ENCODE peak calls at places on chromosomes 1 and 21, in four cellular contexts. One of them, this sample, is unnamed. For H3K4me1, the result is how much of the 10 kb centered on the place peaks cover.

GRCh38 chr1:85566890-85567289 is 13.7 kb upstream of the CCN1 start:
- DNase-seq in K562: no peak
- DNase-seq in H1: no peak
- DNase-seq in GM12878: no peak
- DNase-seq in this sample: no peak

GRCh38 chr1:96536576-96536975 is 185.0 kb upstream of the PTBP2 start:
- DNase-seq in K562: no peak
- DNase-seq in H1: no peak
- DNase-seq in GM12878: no peak
- DNase-seq in this sample: no peak

GRCh38 chr1:163230827-163231226 is 28.1 kb upstream of the RGS5 start:
- DNase-seq in K562: no peak
- DNase-seq in H1: no peak
- DNase-seq in GM12878: no peak
- DNase-seq in this sample: no peak

GRCh38 chr1:178362784-178363183 is 134.0 kb downstream of the CLEC20A start:
- DNase-seq in K562: no peak
- DNase-seq in H1: no peak
- DNase-seq in GM12878: no peak
- DNase-seq in this sample: no peak

GRCh38 chr1:234533034-234533571 is 54.1 kb upstream of the TARBP1 start:
- DNase-seq in K562: no peak
- DNase-seq in H1: no peak
- DNase-seq in GM12878: no peak
- DNase-seq in this sample: no peak

GRCh38 chr21:25298512-25299491 is 308.5 kb downstream of the MRPL39 start:
- DNase-seq in K562: no peak
- DNase-seq in H1: no peak
- DNase-seq in GM12878: peak
- DNase-seq in this sample: no peak

GRCh38 chr21:43287974-43288755 is 119.4 kb downstream of the CRYAA start:
- DNase-seq in K562: no peak
- DNase-seq in H1: no peak
- DNase-seq in GM12878: no peak
- DNase-seq in this sample: no peak

GRCh38 chr1:52343982-52344381 is 22.0 kb downstream of the CC2D1B start:
- DNase-seq in K562: no peak
- DNase-seq in H1: no peak
- DNase-seq in GM12878: no peak
- DNase-seq in this sample: no peak

GRCh38 chr21:34336756-34337391 is 26.9 kb upstream of the KCNE2 start:
- DNase-seq in K562: no peak
- DNase-seq in H1: no peak
- DNase-seq in GM12878: no peak
- DNase-seq in this sample: no peak

GRCh38 chr1:29811247-29811646 is 574.9 kb downstream of the PTPRU start:
- DNase-seq in K562: peak
- DNase-seq in H1: no peak
- DNase-seq in GM12878: no peak
- DNase-seq in this sample: no peak

GRCh38 chr1:111334169-111334568 is 43.5 kb downstream of the CHIA start:
- DNase-seq in K562: peak
- DNase-seq in H1: no peak
- DNase-seq in GM12878: peak
- DNase-seq in this sample: peak

GRCh38 chr1:39576016-39576657 is 453 bp downstream of the PABPC4 start:
- DNase-seq in K562: no peak
- DNase-seq in H1: no peak
- DNase-seq in GM12878: no peak
- DNase-seq in this sample: peak

GRCh38 chr1:93817819-93818569 is 61.0 kb downstream of the DNTTIP2 start:
- DNase-seq in K562: no peak
- DNase-seq in H1: no peak
- DNase-seq in GM12878: no peak
- DNase-seq in this sample: no peak

GRCh38 chr1:66809245-66809644 is 8.2 kb upstream of the INSL5 start:
- DNase-seq in K562: no peak
- DNase-seq in H1: no peak
- DNase-seq in GM12878: no peak
- DNase-seq in this sample: no peak

GRCh38 chr1:66809736-66810326 is 8.8 kb upstream of the INSL5 start:
- DNase-seq in K562: no peak
- DNase-seq in H1: no peak
- DNase-seq in GM12878: no peak
- DNase-seq in this sample: no peak
- TF ChIP-seq CREB1 in K562: no peak
- TF ChIP-seq CREB1 in H1: no peak
- TF ChIP-seq CREB1 in GM12878: no peak
- TF ChIP-seq CREB1 in this sample: no peak

GRCh38 chr1:8503842-8504241 is 185.9 kb downstream of the SLC45A1 start:
- DNase-seq in K562: no peak
- DNase-seq in H1: no peak
- DNase-seq in GM12878: no peak
- DNase-seq in this sample: no peak

GRCh38 chr1:8509579-8509978 is 191.7 kb downstream of the SLC45A1 start:
- DNase-seq in K562: no peak
- DNase-seq in H1: no peak
- DNase-seq in GM12878: no peak
- DNase-seq in this sample: no peak

GRCh38 chr1:8510041-8510823 is 192.3 kb downstream of the SLC45A1 start:
- DNase-seq in K562: no peak
- DNase-seq in H1: no peak
- DNase-seq in GM12878: no peak
- DNase-seq in this sample: no peak

GRCh38 chr1:8506995-8507615 is 189.2 kb downstream of the SLC45A1 start:
- DNase-seq in K562: no peak
- DNase-seq in H1: no peak
- DNase-seq in GM12878: no peak
- DNase-seq in this sample: no peak

GRCh38 chr1:8506447-8506846 is 188.5 kb downstream of the SLC45A1 start:
- DNase-seq in K562: no peak
- DNase-seq in H1: no peak
- DNase-seq in GM12878: no peak
- DNase-seq in this sample: no peak
- H3K4me1 ChIP-seq in K562: under half
- H3K4me1 ChIP-seq in H1: under half
- H3K4me1 ChIP-seq in GM12878: under half
- H3K4me1 ChIP-seq in this sample: under half

DNA sequence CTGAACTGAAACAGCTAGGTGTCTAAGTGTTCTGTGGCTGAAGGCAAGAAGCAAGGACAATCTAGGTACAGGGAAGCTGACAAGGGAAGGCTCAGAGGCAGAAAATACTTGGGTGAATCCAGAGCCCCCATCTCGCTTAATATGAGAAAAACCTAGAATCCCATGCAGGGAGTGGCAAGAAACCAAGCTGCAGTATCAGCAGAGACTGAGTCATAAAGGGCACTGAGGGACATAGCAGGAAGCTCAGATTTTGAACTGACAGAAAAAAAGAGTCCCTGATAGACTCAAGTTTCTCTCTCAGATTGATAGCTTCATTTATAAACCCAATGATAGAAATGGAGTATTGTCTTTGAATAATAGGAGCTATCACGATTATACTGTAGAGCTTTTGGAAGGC is 77.3 kb upstream of the KCNJ15 start:
- DNase-seq in K562: no peak
- DNase-seq in H1: no peak
- DNase-seq in GM12878: no peak
- DNase-seq in this sample: no peak
- H2AFZ ChIP-seq in K562: no peak
- H2AFZ ChIP-seq in H1: no peak
- H2AFZ ChIP-seq in GM12878: no peak
- H2AFZ ChIP-seq in this sample: no peak

GRCh38 chr1:245501635-245502034 is 346.9 kb downstream of the KIF26B start:
- DNase-seq in K562: no peak
- DNase-seq in H1: no peak
- DNase-seq in GM12878: no peak
- DNase-seq in this sample: no peak
- TF ChIP-seq CREB1 in K562: no peak
- TF ChIP-seq CREB1 in H1: no peak
- TF ChIP-seq CREB1 in GM12878: no peak
- TF ChIP-seq CREB1 in this sample: no peak

DNA sequence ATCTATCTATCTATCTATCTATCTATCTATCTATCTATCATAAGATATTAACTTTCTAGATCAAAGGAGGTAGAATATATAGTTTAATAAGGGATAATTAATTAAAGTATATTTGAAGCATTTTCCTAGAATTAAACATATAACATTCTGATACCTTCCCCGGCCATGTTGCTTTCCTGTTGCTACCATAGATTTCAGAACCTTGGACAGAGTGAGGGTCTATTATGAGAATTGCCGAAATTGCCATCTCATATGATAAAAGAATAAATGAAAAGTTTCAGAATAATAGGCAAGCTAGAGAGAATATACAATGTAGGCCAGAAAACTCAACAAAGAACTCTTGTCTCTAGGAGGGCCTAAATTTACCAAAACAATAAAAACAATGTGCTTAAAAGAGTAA is 706.1 kb upstream of the TMPRSS15 start:
- DNase-seq in K562: no peak
- DNase-seq in H1: no peak
- DNase-seq in GM12878: no peak
- DNase-seq in this sample: peak
- H3K4me1 ChIP-seq in K562: under half
- H3K4me1 ChIP-seq in H1: under half
- H3K4me1 ChIP-seq in GM12878: under half
- H3K4me1 ChIP-seq in this sample: under half

GRCh38 chr1:100941098-100941527 is 45.2 kb downstream of the SLC30A7 start:
- DNase-seq in K562: no peak
- DNase-seq in H1: no peak
- DNase-seq in GM12878: peak
- DNase-seq in this sample: no peak
- H2AFZ ChIP-seq in K562: no peak
- H2AFZ ChIP-seq in H1: no peak
- H2AFZ ChIP-seq in GM12878: no peak
- H2AFZ ChIP-seq in this sample: no peak

DNA sequence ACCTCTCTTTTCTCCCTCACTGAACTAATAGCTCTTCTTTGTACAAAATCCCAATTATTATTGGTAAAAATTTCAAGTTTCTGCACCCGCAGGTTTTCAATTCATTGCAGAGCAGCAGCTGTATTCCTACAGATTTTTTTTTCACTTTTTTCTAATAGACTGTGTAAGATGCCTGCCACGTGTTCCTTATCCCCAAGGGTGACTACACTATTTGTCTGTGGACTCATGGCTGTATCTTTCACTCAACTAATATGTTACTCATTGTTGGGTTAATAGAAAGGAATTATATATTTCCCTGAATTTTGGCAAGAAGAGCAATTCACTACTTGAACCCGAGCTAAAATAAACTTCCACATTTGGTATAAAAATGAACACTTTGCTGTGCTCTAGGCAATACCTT is 158.7 kb downstream of the NCAM2 start:
- DNase-seq in K562: peak
- DNase-seq in H1: no peak
- DNase-seq in GM12878: no peak
- DNase-seq in this sample: no peak
- TF ChIP-seq CREB1 in K562: no peak
- TF ChIP-seq CREB1 in H1: no peak
- TF ChIP-seq CREB1 in GM12878: no peak
- TF ChIP-seq CREB1 in this sample: no peak

DNA sequence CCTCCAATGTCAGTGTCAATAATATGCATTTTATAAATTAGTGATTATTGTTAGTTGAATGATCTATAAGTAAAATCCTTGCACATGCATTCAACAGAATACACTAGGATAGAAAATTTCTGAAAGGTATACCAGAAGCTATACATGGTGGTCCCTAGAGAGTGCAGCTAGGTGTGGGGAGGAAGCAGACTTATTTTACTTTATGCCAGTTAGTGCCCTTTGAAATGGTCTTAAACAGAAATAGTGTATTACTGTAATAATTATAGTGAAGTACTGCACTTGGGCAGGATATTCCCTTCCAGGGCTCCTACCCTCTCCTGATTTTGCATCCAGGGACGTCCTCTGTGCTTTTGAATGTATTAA is 23.2 kb upstream of the WDR26 start:
- DNase-seq in K562: no peak
- DNase-seq in H1: no peak
- DNase-seq in GM12878: no peak
- DNase-seq in this sample: no peak
- H3K4me1 ChIP-seq in K562: under half
- H3K4me1 ChIP-seq in H1: under half
- H3K4me1 ChIP-seq in GM12878: under half
- H3K4me1 ChIP-seq in this sample: under half